ENCODE peak calls at places on chromosomes 11 and 22, in seven cellular contexts. Z, V, M, J, D, S and U are unnamed samples.

GRCh38 chr11:47177229-47177845 is 658 bp upstream of the ARFGAP2 start:
- DNase-seq in S (peak), D (peak), J (peak), M (peak), V (peak), Z (peak), U (no peak)

GRCh38 chr11:2689551-2690260 is 10.1 kb downstream of the KCNQ1OT1 start:
- DNase-seq in J (no peak), V (peak), Z (no peak), M (no peak), S (no peak), D (no peak), U (no peak)

GRCh38 chr22:46600397-46600796 is 19.8 kb upstream of the GRAMD4 start:
- DNase-seq in M (no peak), V (no peak), J (no peak), S (no peak), D (no peak), Z (no peak), U (no peak)

GRCh38 chr11:2701898-2702434 is 2.2 kb upstream of the KCNQ1OT1 start:
- DNase-seq in D (no peak), S (no peak), Z (no peak), V (no peak), M (no peak), J (no peak), U (no peak)

GRCh38 chr22:25282346-25282670 is 62.9 kb downstream of the CRYBB2 start:
- DNase-seq in S (no peak), V (no peak), D (no peak), Z (no peak), J (no peak), M (no peak), U (no peak)

GRCh38 chr11:72233056-72233772 is 8.6 kb downstream of the INPPL1 start:
- DNase-seq in J (no peak), V (no peak), M (no peak), Z (no peak), D (no peak), S (no peak), U (no peak)

GRCh38 chr11:45385844-45386243 is 99.7 kb upstream of the SYT13 start:
- DNase-seq in D (no peak), V (no peak), J (no peak), Z (no peak), S (no peak), M (no peak), U (no peak)

GRCh38 chr11:32392840-32393239 is 42.5 kb downstream of the WT1 start:
- DNase-seq in S (no peak), V (no peak), M (no peak), Z (no peak), J (no peak), D (no peak), U (no peak)

GRCh38 chr22:40572976-40573375 is 63.5 kb downstream of the MRTFA start:
- DNase-seq in Z (no peak), J (peak), V (no peak), M (no peak), D (no peak), S (no peak), U (no peak)

GRCh38 chr11:1193326-1194230 is 29.3 kb upstream of the MUC5B start:
- DNase-seq in Z (no peak), S (no peak), V (no peak), D (no peak), M (no peak), J (no peak), U (no peak)

GRCh38 chr22:17366830-17367229 is 2.4 kb upstream of the CECR2 start:
- DNase-seq in Z (no peak), V (peak), J (no peak), D (no peak), M (no peak), S (no peak), U (no peak)

GRCh38 chr22:37454857-37455686 is 27.8 kb upstream of the ELFN2 start:
- DNase-seq in D (peak), Z (no peak), J (peak), V (no peak), S (peak), M (peak), U (peak)

GRCh38 chr11:67119577-67120391 is 721 bp downstream of the KDM2A start:
- DNase-seq in Z (no peak), J (no peak), D (peak), V (peak), S (peak), M (no peak), U (no peak)

GRCh38 chr11:1803246-1803645 is 31.5 kb upstream of the SYT8 start:
- DNase-seq in D (no peak), Z (no peak), M (no peak), S (no peak), J (no peak), V (no peak), U (no peak)